ENCODE peak calls at places on chromosomes 3 and 15, in six cellular contexts. S is Panc1, J is adrenal gland, I is IMR-90, H is fibroblast of lung, X is keratinocyte. V is an unnamed sample. For H3K9me3, the result is how much of the 10 kb centered on the place peaks cover.

GRCh38 chr3:119974666-119975065 is 119.6 kb downstream of the GSK3B start:
- DNase-seq in S (no peak), J (no peak), I (no peak), H (no peak), X (peak), V (no peak)

GRCh38 chr3:193648542-193649076 is 55.6 kb downstream of the OPA1 start:
- DNase-seq in S (no peak), J (no peak), I (no peak), H (no peak), X (no peak), V (no peak)

GRCh38 chr3:113249111-113249510 is 37.8 kb downstream of the BOC start:
- DNase-seq in S (no peak), J (peak), I (peak), H (peak), X (no peak), V (no peak)

GRCh38 chr15:71278989-71279756 is 163.9 kb downstream of the THSD4 start:
- DNase-seq in S (no peak), J (peak), I (peak), H (peak), X (peak), V (no peak)

GRCh38 chr3:121399820-121400219 is 146.0 kb downstream of the POLQ start:
- DNase-seq in S (no peak), J (no peak), I (no peak), H (no peak), X (no peak), V (no peak)

GRCh38 chr3:171615281-171615680 is 155.1 kb upstream of the TNIK start:
- DNase-seq in S (no peak), J (no peak), I (no peak), H (peak), X (no peak), V (no peak)

GRCh38 chr3:139774570-139775302 is 97.0 kb upstream of the NMNAT3 start:
- DNase-seq in S (no peak), J (no peak), I (no peak), H (peak), X (no peak), V (no peak)

GRCh38 chr3:64244011-64244942 is 19.0 kb upstream of the PRICKLE2 start:
- DNase-seq in S (no peak), J (no peak), I (no peak), H (no peak), X (peak), V (no peak)

GRCh38 chr15:25438601-25439455 is at the start of gene UBE3A:
- DNase-seq in S (peak), J (peak), I (peak), H (peak), X (no peak), V (peak)

GRCh38 chr3:71484452-71484851 is 99.1 kb downstream of the FOXP1 start:
- DNase-seq in S (no peak), J (no peak), I (no peak), H (no peak), X (no peak), V (no peak)

GRCh38 chr3:56782215-56782614 is 19.5 kb downstream of the ARHGEF3 start:
- DNase-seq in S (no peak), J (peak), I (no peak), H (no peak), X (no peak), V (no peak)

GRCh38 chr3:6989608-6990291 is 128.8 kb downstream of the GRM7 start:
- DNase-seq in S (no peak), J (no peak), I (no peak), H (peak), X (no peak), V (no peak)

GRCh38 chr15:78177447-78177873 is 28.3 kb downstream of the IDH3A start:
- DNase-seq in S (peak), J (peak), I (no peak), H (peak), X (no peak), V (peak)

GRCh38 chr3:157282261-157283191 is 122.6 kb upstream of the CCNL1 start:
- DNase-seq in S (no peak), J (peak), I (peak), H (peak), X (peak), V (no peak)

GRCh38 chr3:177523072-177523675 is 325.9 kb upstream of the TBL1XR1 start:
- DNase-seq in S (no peak), J (no peak), I (no peak), H (peak), X (no peak), V (no peak)

GRCh38 chr3:127448161-127448561 is 142.4 kb downstream of the TPRA1 start:
- DNase-seq in S (no peak), J (peak), I (no peak), H (no peak), X (no peak), V (no peak)

GRCh38 chr3:127961124-127961523 is 46.1 kb downstream of the KBTBD12 start:
- DNase-seq in S (no peak), J (no peak), I (no peak), H (no peak), X (no peak), V (no peak)

GRCh38 chr3:126865736-126866135 is 117.2 kb upstream of the PLXNA1 start:
- DNase-seq in S (no peak), J (no peak), I (no peak), H (no peak), X (no peak), V (no peak)

GRCh38 chr3:169323580-169324453 is 339.7 kb downstream of the MECOM start:
- DNase-seq in S (no peak), J (no peak), I (peak), H (peak), X (no peak), V (peak)

GRCh38 chr15:27017168-27017809 is 46.3 kb downstream of the GABRG3 start:
- DNase-seq in S (peak), J (peak), I (peak), H (peak), X (no peak), V (no peak)

GRCh38 chr3:80994085-80994665 is 767.3 kb downstream of the GBE1 start:
- DNase-seq in S (no peak), J (no peak), I (no peak), H (no peak), X (no peak), V (no peak)
- H3K4me3 ChIP-seq in S (no peak), J (no peak), I (no peak), H (no peak), X (no peak), V (no peak)

GRCh38 chr15:21260966-21261395 is 179.3 kb downstream of the POTEB3 start:
- DNase-seq in S (no peak), J (no peak), I (no peak), H (no peak), X (no peak), V (peak)

GRCh38 chr15:21267231-21267630 is 173.1 kb downstream of the POTEB3 start:
- DNase-seq in S (no peak), J (no peak), I (no peak), H (no peak), X (no peak), V (no peak)

GRCh38 chr15:21261965-21262850 is 178.1 kb downstream of the POTEB3 start:
- DNase-seq in S (no peak), J (no peak), I (no peak), H (no peak), X (no peak), V (peak)

GRCh38 chr15:21261396-21261964 is 178.8 kb downstream of the POTEB3 start:
- DNase-seq in S (no peak), J (no peak), I (no peak), H (no peak), X (no peak), V (peak)

GRCh38 chr15:21262851-21263400 is 177.4 kb downstream of the POTEB3 start:
- DNase-seq in S (no peak), J (no peak), I (no peak), H (no peak), X (no peak), V (no peak)
- H3K9me3 ChIP-seq in S (under half), J (under half), I (under half), H (under half), X (under half), V (under half)

GRCh38 chr3:151234825-151235224 is 31.8 kb upstream of the GPR171 start:
- DNase-seq in S (no peak), J (no peak), I (no peak), H (no peak), X (no peak), V (no peak)
- TF ChIP-seq CTCF in S (no peak), J (no peak), I (no peak), H (no peak), X (no peak), V (no peak)

GRCh38 chr3:175316799-175317198 is 457.7 kb downstream of the NAALADL2 start:
- DNase-seq in S (no peak), J (no peak), I (no peak), H (no peak), X (no peak), V (no peak)
- H3K4me3 ChIP-seq in S (no peak), J (no peak), I (no peak), H (no peak), X (no peak), V (no peak)

GRCh38 chr3:155238845-155239244 is 54.6 kb downstream of the STRIT1 start:
- DNase-seq in S (no peak), J (no peak), I (no peak), H (no peak), X (no peak), V (no peak)
- H3K9me3 ChIP-seq in S (under half), J (under half), I (under half), H (under half), X (under half), V (under half)

GRCh38 chr15:80660114-80660513 is 35.0 kb upstream of the ABHD17C start:
- DNase-seq in S (no peak), J (peak), I (peak), H (peak), X (peak), V (no peak)
- TF ChIP-seq CTCF in S (peak), J (peak), I (peak), H (peak), X (peak), V (peak)

DNA sequence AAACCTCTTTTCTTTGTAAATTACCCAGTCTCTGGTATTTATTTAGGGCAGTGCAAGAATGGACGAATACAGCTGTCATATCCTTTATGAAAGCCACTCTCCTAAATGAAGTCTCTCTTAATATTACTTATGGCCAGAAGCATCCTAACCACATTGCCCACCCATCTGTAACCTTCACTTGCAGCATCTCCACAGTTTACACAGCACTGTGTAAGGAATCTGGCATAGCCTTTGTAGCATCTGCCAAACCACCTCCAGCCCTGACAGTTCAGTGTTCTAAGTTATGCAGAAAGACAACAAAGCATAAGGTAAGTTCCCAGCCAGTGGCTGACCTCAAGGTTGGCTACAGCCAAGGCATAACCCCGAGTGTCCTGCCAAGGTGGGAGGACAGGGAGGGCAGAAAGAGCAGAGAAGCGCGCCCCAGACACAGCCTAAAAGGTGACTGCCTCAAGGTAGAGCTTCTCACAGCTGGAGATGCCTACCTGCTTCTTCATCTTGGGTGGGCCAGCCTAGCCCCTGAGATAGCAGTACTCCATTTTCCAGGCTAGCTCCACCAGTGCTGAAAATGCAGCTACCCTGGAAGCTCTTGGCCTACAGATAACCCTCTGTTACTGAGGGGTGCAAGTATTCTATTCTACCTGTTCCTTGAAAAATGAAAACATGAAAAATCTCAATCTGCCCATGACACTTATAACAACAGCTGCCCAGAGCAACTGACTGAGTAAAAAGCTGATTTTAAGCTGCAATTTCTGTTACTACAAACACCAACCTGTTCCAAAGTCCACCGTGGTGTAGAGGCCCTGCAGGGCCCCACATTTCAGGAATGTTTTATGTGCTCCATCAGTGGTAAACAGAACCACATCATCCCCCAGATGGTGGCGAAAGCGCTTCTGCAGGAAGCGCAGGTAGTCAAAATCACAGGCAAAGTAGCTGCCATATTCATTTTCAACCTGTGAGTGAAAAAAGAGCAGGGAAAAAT is 39.3 kb downstream of the GLB1 start:
- DNase-seq in S (no peak), J (no peak), I (no peak), H (peak), X (no peak), V (no peak)
- H3K4me3 ChIP-seq in S (no peak), J (no peak), I (no peak), H (no peak), X (no peak), V (no peak)

GRCh38 chr15:81723758-81724157 is 322.1 kb downstream of the MEX3B start:
- DNase-seq in S (no peak), J (no peak), I (no peak), H (no peak), X (no peak), V (no peak)
- H3K9me3 ChIP-seq in S (under half), J (under half), I (under half), H (under half), X (under half), V (under half)

GRCh38 chr15:82043130-82043673 is 2.6 kb downstream of the MEX3B start:
- DNase-seq in S (no peak), J (no peak), I (no peak), H (peak), X (no peak), V (no peak)
- TF ChIP-seq CTCF in S (no peak), J (no peak), I (no peak), H (no peak), X (no peak), V (no peak)